ENCODE peak calls at places on chromosomes 4 and X, in ten cellular contexts. Q is right lobe of liver, K is K562, E is sigmoid colon, U is A549, T is IMR-90, M is H1, F is gastrocnemius medialis, D is prostate gland, C is Peyer's patch. A is an unnamed sample.

GRCh38 chrX:56385336-56385735 is 153.2 kb downstream of the KLF8 start:
- DNase-seq in U (no peak), T (no peak), C (no peak), D (no peak), K (no peak), F (no peak), E (no peak), Q (no peak), M (no peak), A (no peak)

GRCh38 chrX:121733514-121733913 is 686.1 kb downstream of the GLUD2 start:
- DNase-seq in Q (no peak), U (no peak), E (no peak), K (no peak), T (no peak), D (no peak), M (no peak), C (no peak), F (no peak), A (no peak)

GRCh38 chr4:8117278-8117682 is 41.3 kb downstream of the ABLIM2 start:
- DNase-seq in K (peak), Q (no peak), D (no peak), U (peak), C (peak), M (peak), T (peak), E (no peak), F (peak), A (peak)

GRCh38 chr4:115851918-115852766 is 738.7 kb upstream of the NDST4 start:
- DNase-seq in T (no peak), E (no peak), K (peak), M (peak), D (peak), C (peak), U (no peak), F (no peak), Q (peak), A (peak)

GRCh38 chr4:48905363-48906015 is 1.1 kb downstream of the OCIAD2 start:
- DNase-seq in E (no peak), K (peak), D (no peak), T (peak), Q (peak), M (no peak), U (peak), F (no peak), C (peak), A (no peak)

GRCh38 chr4:5843573-5844239 is 49.2 kb downstream of the CRMP1 start:
- DNase-seq in E (no peak), U (no peak), F (no peak), K (no peak), T (no peak), D (no peak), M (no peak), Q (no peak), C (no peak), A (no peak)

GRCh38 chrX:24100713-24101112 is 46.0 kb downstream of the EIF2S3 start:
- DNase-seq in K (peak), D (no peak), U (no peak), C (no peak), F (no peak), E (no peak), M (no peak), T (peak), Q (no peak), A (no peak)

GRCh38 chr4:165877291-165877690 is 4.3 kb downstream of the TLL1 start:
- DNase-seq in U (no peak), K (no peak), E (no peak), D (no peak), M (no peak), Q (no peak), T (no peak), F (no peak), C (no peak), A (no peak)

GRCh38 chr4:152257601-152258066 is 278.3 kb downstream of the FBXW7 start:
- DNase-seq in U (no peak), D (no peak), E (no peak), K (no peak), Q (no peak), T (peak), M (no peak), C (no peak), F (no peak), A (no peak)

GRCh38 chr4:153074501-153075255 is 129.6 kb upstream of the TRIM2 start:
- DNase-seq in Q (no peak), E (no peak), U (no peak), D (no peak), M (no peak), C (no peak), F (no peak), T (no peak), K (no peak), A (no peak)

GRCh38 chr4:81504685-81505598 is 33.2 kb upstream of the RASGEF1B start:
- DNase-seq in Q (peak), F (peak), K (no peak), U (no peak), C (no peak), E (peak), D (peak), T (no peak), M (no peak), A (no peak)

GRCh38 chr4:86595426-86595805 is 1.3 kb downstream of the PTPN13 start:
- DNase-seq in K (no peak), Q (no peak), U (no peak), T (peak), E (no peak), F (no peak), C (no peak), M (no peak), D (peak), A (no peak)

GRCh38 chr4:70533211-70533610 is 14.8 kb downstream of the AMTN start:
- DNase-seq in U (no peak), T (no peak), K (no peak), Q (no peak), F (no peak), M (no peak), E (no peak), D (no peak), C (no peak), A (no peak)

GRCh38 chr4:132818091-132818490 is 331.0 kb upstream of the PCDH10 start:
- DNase-seq in C (no peak), E (no peak), Q (no peak), M (peak), F (no peak), D (no peak), U (no peak), K (no peak), T (no peak), A (no peak)
- TF ChIP-seq POLR2A in C (no peak), E (no peak), Q (no peak), M (no peak), F (no peak), D (no peak), U (no peak), K (no peak), T (no peak), A (no peak)

DNA sequence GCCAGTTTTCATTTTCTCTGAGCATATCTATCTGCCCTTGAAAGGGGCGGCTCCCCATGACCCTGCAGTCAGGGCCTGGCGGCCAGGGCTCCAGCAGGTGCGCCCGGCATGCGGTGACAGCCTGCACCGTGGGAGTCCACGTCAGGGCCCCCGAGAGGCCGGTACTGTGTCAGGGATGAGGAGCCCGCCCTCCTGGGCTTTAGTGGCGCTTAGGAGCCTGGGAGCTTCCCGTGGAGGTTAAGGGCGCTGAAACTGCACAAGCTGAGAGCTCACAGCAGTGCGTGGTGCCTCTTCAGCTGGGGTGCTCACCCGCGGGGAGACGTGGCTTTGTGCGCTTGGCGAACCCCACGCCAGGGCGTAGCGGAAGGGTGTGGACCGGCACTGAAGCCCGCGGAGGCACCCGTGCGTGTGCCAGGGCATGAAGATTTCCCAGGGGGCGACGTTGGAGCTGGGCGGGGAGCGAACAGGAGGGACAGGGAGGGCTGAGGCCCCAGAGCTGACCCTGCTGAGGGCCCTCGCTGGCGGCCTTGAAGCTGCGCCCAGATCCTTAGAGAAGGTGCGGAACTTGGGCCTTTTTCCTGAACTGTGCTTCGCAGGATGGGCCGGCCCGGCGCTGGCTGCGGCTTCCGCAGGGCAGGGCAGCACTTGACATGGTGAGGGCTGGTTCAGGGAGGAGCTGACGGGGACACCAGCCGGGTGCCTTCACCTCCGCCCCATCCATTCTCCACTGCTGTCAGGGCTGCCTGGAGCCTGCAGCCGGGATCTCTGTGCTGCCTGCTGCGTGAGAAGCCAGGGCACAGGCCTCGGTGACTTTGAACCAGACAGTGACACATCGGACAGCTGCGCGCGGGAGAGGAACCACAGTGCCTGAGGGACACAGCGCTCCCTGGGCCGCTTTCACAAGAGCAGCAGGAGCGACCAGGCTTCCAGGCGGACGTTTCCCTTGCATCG is 32.9 kb downstream of the HTT-AS start:
- DNase-seq in K (no peak), C (peak), T (peak), D (peak), F (peak), U (no peak), Q (peak), M (peak), E (peak), A (no peak)
- TF ChIP-seq POLR2A in K (no peak), C (peak), T (no peak), D (no peak), F (no peak), U (no peak), Q (peak), M (no peak), E (no peak), A (no peak)

GRCh38 chr4:10092481-10093272 is 23.9 kb downstream of the WDR1 start:
- DNase-seq in F (no peak), K (no peak), T (no peak), D (no peak), Q (no peak), C (no peak), E (no peak), M (no peak), U (no peak), A (no peak)

GRCh38 chr4:10089346-10089745 is 27.3 kb downstream of the WDR1 start:
- DNase-seq in E (no peak), F (no peak), T (no peak), Q (peak), D (no peak), K (no peak), C (peak), M (no peak), U (no peak), A (no peak)

GRCh38 chr4:10091531-10092181 is 24.9 kb downstream of the WDR1 start:
- DNase-seq in M (no peak), D (no peak), T (no peak), Q (no peak), C (no peak), F (no peak), E (no peak), U (no peak), K (no peak), A (no peak)

GRCh38 chr4:10088135-10089010 is 28.2 kb downstream of the WDR1 start:
- DNase-seq in K (no peak), Q (peak), D (peak), E (no peak), C (no peak), T (no peak), F (no peak), M (no peak), U (no peak), A (no peak)

GRCh38 chr4:10090467-10091250 is 25.9 kb downstream of the WDR1 start:
- DNase-seq in M (no peak), C (no peak), E (no peak), D (no peak), F (no peak), Q (no peak), U (no peak), K (no peak), T (no peak), A (no peak)
- TF ChIP-seq POLR2A in M (no peak), C (no peak), E (no peak), D (no peak), F (no peak), Q (no peak), U (no peak), K (no peak), T (no peak), A (no peak)

GRCh38 chr4:107935246-107935645 is 3.9 kb downstream of the CYP2U1 start:
- DNase-seq in T (no peak), D (no peak), K (no peak), F (no peak), E (no peak), U (no peak), Q (no peak), M (no peak), C (no peak), A (no peak)

GRCh38 chr4:107939307-107939706 is 8.0 kb downstream of the CYP2U1 start:
- DNase-seq in M (no peak), C (no peak), D (no peak), F (no peak), K (no peak), Q (no peak), E (no peak), T (peak), U (no peak), A (no peak)

GRCh38 chr4:107930821-107931774 is at the start of gene CYP2U1:
- DNase-seq in D (peak), K (peak), M (peak), E (peak), C (peak), U (peak), F (peak), Q (peak), T (peak), A (peak)

GRCh38 chr4:107931775-107932321 is 499 bp downstream of the CYP2U1 start:
- DNase-seq in C (no peak), D (peak), M (no peak), E (peak), T (no peak), U (no peak), Q (peak), F (peak), K (no peak), A (no peak)

GRCh38 chr4:107937040-107937439 is 5.7 kb downstream of the CYP2U1 start:
- DNase-seq in T (no peak), K (no peak), F (no peak), E (no peak), D (no peak), Q (no peak), C (no peak), U (no peak), M (no peak), A (no peak)
- TF ChIP-seq POLR2A in T (no peak), K (no peak), F (no peak), E (no peak), D (no peak), Q (no peak), C (no peak), U (no peak), M (no peak), A (no peak)

DNA sequence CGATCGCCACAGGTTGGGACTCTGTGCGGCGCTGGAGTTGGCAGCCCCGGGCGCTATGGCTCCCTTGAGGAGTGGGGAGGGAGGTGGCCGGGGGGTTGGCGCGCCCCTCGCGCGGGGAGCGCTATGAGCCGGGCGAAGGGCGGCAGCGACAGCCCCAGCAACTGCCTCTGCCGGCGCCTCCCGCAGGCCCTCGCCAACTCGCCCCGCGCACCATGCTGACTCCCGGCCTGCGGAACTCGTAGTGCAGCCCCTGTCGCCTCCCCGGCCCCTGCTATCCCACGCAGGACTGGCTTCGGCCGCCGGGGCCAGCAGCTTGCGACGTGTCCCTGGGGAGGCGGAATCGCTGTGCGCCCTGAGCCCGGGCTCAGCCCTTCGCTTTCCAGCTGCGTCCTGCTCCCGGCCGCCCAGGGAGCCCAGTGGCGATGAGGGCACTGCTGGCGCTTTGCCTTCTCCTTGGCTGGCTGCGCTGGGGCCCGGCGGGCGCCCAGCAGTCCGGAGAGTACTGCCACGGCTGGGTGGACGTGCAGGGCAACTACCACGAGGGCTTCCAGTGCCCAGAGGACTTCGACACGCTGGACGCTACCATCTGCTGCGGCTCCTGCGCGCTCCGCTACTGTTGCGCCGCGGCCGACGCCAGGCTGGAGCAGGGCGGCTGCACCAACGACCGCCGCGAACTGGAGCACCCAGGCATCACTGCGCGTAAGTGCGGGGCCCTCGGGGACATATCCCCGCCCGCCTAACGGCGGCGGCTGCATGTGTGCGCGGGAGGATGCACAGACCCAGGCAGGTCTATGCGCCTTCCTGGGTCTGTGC is 553 bp downstream of the SHISA3 start:
- DNase-seq in F (no peak), D (no peak), M (peak), E (no peak), K (no peak), U (no peak), Q (no peak), C (peak), T (peak), A (no peak)
- TF ChIP-seq POLR2A in F (no peak), D (no peak), M (no peak), E (no peak), K (no peak), U (no peak), Q (no peak), C (no peak), T (no peak), A (peak)

DNA sequence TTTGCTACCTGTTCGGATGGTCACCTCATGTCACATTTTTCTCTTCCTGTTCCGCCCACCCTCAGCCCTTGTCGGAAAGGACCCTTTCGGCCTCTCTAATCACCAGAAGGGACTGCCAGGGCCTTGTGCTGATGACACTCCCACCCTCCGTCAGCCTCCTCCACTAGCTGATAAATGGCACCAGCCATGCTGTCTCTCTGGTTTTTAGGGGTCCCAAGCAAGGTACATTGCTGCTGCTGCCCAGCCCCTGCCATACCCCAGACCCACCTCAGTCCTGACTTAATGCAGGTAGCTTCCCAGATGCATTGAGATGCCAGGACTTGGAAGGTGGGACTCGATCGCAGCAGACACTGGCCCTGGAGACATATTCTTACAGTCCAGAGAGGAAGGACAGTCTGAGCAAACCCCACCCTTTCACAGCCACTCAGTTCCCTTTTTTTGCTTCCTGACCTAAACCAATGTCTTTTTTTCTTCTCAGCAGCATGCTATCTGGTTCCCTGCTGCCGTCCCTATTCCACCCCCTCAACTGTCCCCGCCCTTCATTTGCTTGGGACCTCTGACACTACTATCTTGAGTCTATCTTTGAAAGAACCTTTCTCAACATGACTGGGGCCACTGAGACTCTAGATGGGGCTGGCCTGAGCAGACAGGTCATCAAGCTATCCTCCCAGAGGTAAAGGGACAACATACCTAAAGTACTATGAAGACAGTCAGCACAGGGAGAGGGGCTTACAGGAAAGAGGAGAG is at the start of gene BTK:
- DNase-seq in U (no peak), E (no peak), K (peak), D (no peak), C (no peak), Q (no peak), T (no peak), M (no peak), F (no peak), A (no peak)
- TF ChIP-seq POLR2A in U (no peak), E (no peak), K (peak), D (no peak), C (no peak), Q (no peak), T (no peak), M (no peak), F (no peak), A (no peak)

A was measured in H54.